ENCODE peak calls at places on chromosomes 13 and 19, in nine cellular contexts. G is heart right ventricle; V is nephron progenitor cell; D is left ventricle myocardium superior; F is midbrain; A is H1; I is HFF-Myc; E is hepatocyte; B is activated CD4-positive, alpha-beta T cell treated with anti-CD3 and anti-CD28 coated beads for 1 hour. Q is an unnamed sample.
A peak's percentile ranks its signal among the peaks of the same experiment; 100 is the strongest.

GRCh38 chr19:42168206-42168605 is 36.0 kb upstream of the POU2F2 start:
- DNase-seq in B (no peak), A (no peak), V (no peak), I (no peak), F (no peak), G (no peak), D (no peak), E (no peak), Q (no peak)

GRCh38 chr13:67880916-67881315 is 650.8 kb upstream of the PCDH9 start:
- DNase-seq in E (no peak), A (no peak), D (no peak), F (no peak), G (no peak), V (no peak), I (no peak), B (no peak), Q (no peak)

GRCh38 chr19:39401549-39402416 is 4.9 kb upstream of the ZFP36 start:
- DNase-seq in G (peak; percentile 31), I (no peak), B (peak; percentile 76), V (no peak), F (no peak), A (no peak), D (peak; percentile 56), E (peak; percentile 93), Q (peak; percentile 62)

GRCh38 chr19:492091-492531 is 4.2 kb upstream of the MADCAM1 start:
- DNase-seq in D (no peak), F (no peak), I (no peak), G (no peak), V (peak; percentile 43), B (no peak), E (peak; percentile 33), A (no peak), Q (no peak)

GRCh38 chr13:41611385-41611784 is 154.0 kb downstream of the RGCC start:
- DNase-seq in G (no peak), D (no peak), E (no peak), A (no peak), B (no peak), V (no peak), I (no peak), F (peak; percentile 26), Q (no peak)

GRCh38 chr19:11581740-11582139 is 4.3 kb upstream of the ACP5 start:
- DNase-seq in G (no peak), A (no peak), B (no peak), F (no peak), I (no peak), V (no peak), E (no peak), D (no peak), Q (peak; percentile 70)

GRCh38 chr13:30715837-30716236 is 19.5 kb upstream of the ALOX5AP start:
- DNase-seq in G (peak; percentile 57), D (peak; percentile 85), A (no peak), I (no peak), V (no peak), E (no peak), B (no peak), F (no peak), Q (no peak)

GRCh38 chr13:93151277-93151676 is 75.3 kb upstream of the GPC6 start:
- DNase-seq in V (no peak), D (no peak), I (no peak), G (no peak), E (no peak), B (no peak), A (no peak), F (no peak), Q (peak; percentile 71)

GRCh38 chr13:34671136-34671535 is 270.9 kb upstream of the NBEA start:
- DNase-seq in G (no peak), V (no peak), I (no peak), D (no peak), E (no peak), B (no peak), F (peak; percentile 58), A (no peak), Q (no peak)

GRCh38 chr13:99605417-99606321 is 104.4 kb downstream of the TM9SF2 start:
- DNase-seq in I (no peak), B (peak; percentile 33), A (peak; percentile 73), D (peak; percentile 64), F (peak; percentile 76), V (peak; percentile 29), E (peak; percentile 73), G (peak; percentile 43), Q (peak; percentile 32)

GRCh38 chr19:39038098-39038497 is 5.7 kb upstream of the FBXO27 start:
- DNase-seq in D (no peak), G (no peak), V (peak; percentile 47), F (peak; percentile 27), E (peak; percentile 74), B (no peak), A (peak; percentile 67), I (no peak), Q (peak; percentile 48)

GRCh38 chr13:24016046-24016445 is 118.7 kb upstream of the C1QTNF9B start:
- DNase-seq in D (no peak), F (no peak), A (no peak), E (no peak), B (no peak), G (no peak), V (no peak), I (no peak), Q (no peak)

GRCh38 chr19:19372656-19373416 is 32.6 kb upstream of the GATAD2A start:
- DNase-seq in D (peak; percentile 62), A (no peak), E (peak; percentile 47), B (no peak), V (no peak), F (peak; percentile 32), G (peak; percentile 64), I (no peak), Q (peak; percentile 96)

GRCh38 chr19:49130325-49130724 is 11.0 kb downstream of the PPFIA3 start:
- DNase-seq in G (no peak), F (peak; percentile 9), I (no peak), V (no peak), A (no peak), D (no peak), E (no peak), B (no peak), Q (no peak)

GRCh38 chr19:16325161-16325527 is 518 bp downstream of the KLF2 start:
- DNase-seq in D (peak; percentile 74), V (peak; percentile 60), A (peak; percentile 71), E (peak; percentile 66), B (no peak), I (no peak), F (no peak), G (peak; percentile 67), Q (no peak)

GRCh38 chr19:46350029-46350757 is 3.3 kb downstream of the PPP5C start:
- DNase-seq in V (no peak), E (no peak), F (no peak), D (peak; percentile 60), A (no peak), G (peak; percentile 27), I (no peak), B (no peak), Q (no peak)

GRCh38 chr19:48424694-48425219 is 21.0 kb upstream of the GRWD1 start:
- DNase-seq in F (no peak), B (no peak), E (no peak), A (no peak), V (no peak), D (no peak), I (no peak), G (no peak), Q (peak; percentile 78)

GRCh38 chr19:29623726-29624488 is 17.8 kb downstream of the POP4 start:
- DNase-seq in I (no peak), A (no peak), B (no peak), G (no peak), D (no peak), E (no peak), V (no peak), F (no peak), Q (peak; percentile 15)

GRCh38 chr19:3098515-3099346 is 4.6 kb downstream of the GNA11 start:
- DNase-seq in A (peak; percentile 44), G (peak; percentile 86), D (peak; percentile 91), E (no peak), B (no peak), F (no peak), V (no peak), I (no peak), Q (peak; percentile 74)

GRCh38 chr19:18865973-18866799 is 29.8 kb downstream of the CERS1 start:
- DNase-seq in G (peak; percentile 73), V (peak; percentile 87), F (peak; percentile 82), A (peak; percentile 96), B (peak; percentile 39), D (peak; percentile 84), E (peak; percentile 82), I (no peak), Q (peak; percentile 43)

GRCh38 chr13:100976993-100977392 is 302.4 kb upstream of the TMTC4 start:
- DNase-seq in F (no peak), E (no peak), B (no peak), V (no peak), A (no peak), G (no peak), I (no peak), D (no peak), Q (no peak)

GRCh38 chr19:2294377-2295335 is 12.7 kb upstream of the PEAK3 start:
- DNase-seq in G (no peak), A (no peak), B (no peak), D (peak; percentile 52), I (peak; percentile 56), V (no peak), F (peak; percentile 39), E (no peak), Q (no peak)

GRCh38 chr13:40130871-40131636 is 475.6 kb downstream of the COG6 start:
- DNase-seq in D (no peak), B (no peak), E (peak; percentile 44), V (no peak), F (no peak), A (no peak), I (no peak), G (no peak), Q (peak; percentile 9)

GRCh38 chr19:18017275-18018083 is 9.5 kb downstream of the ARRDC2 start:
- DNase-seq in D (peak; percentile 44), A (no peak), I (no peak), E (no peak), G (no peak), F (peak; percentile 24), B (no peak), V (no peak), Q (no peak)

GRCh38 chr19:45153339-45154063 is 7.3 kb downstream of the NKPD1 start:
- DNase-seq in D (peak; percentile 70), F (peak; percentile 49), E (peak; percentile 84), V (peak; percentile 90), B (no peak), I (no peak), G (peak; percentile 40), A (peak; percentile 86), Q (no peak)

GRCh38 chr19:41700381-41701195 is 7.8 kb upstream of the CEACAM5 start:
- DNase-seq in A (no peak), F (no peak), I (no peak), E (no peak), B (no peak), D (no peak), G (no peak), V (no peak), Q (no peak)

GRCh38 chr19:16860118-16860517 is 28.7 kb upstream of the F2RL3 start:
- DNase-seq in G (no peak), D (no peak), A (no peak), F (no peak), E (no peak), B (no peak), V (no peak), I (no peak), Q (no peak)

GRCh38 chr13:50713849-50714248 is 129.6 kb downstream of the DLEU7 start:
- DNase-seq in E (no peak), I (peak; percentile 37), A (no peak), D (no peak), B (no peak), V (no peak), F (no peak), G (no peak), Q (peak; percentile 96)

GRCh38 chr19:17296278-17296677 is 6.9 kb downstream of the ABHD8 start:
- DNase-seq in A (no peak), E (no peak), V (no peak), F (no peak), D (no peak), B (no peak), G (no peak), I (no peak), Q (peak; percentile 58)

GRCh38 chr19:51921949-51922348 is 5.3 kb upstream of the ZNF613 start:
- DNase-seq in I (no peak), V (peak; percentile 12), G (no peak), A (no peak), B (no peak), F (no peak), E (no peak), D (no peak), Q (no peak)

GRCh38 chr13:26721251-26721939 is 39.2 kb downstream of the GPR12 start:
- DNase-seq in E (no peak), V (no peak), F (peak; percentile 3), I (no peak), A (no peak), B (no peak), G (no peak), D (no peak), Q (peak; percentile 84)

Q was measured in MV-4-11.